ENCODE peak calls at places on chromosome 13, in five cellular contexts. Z is stomach, D is body of pancreas, J is H1, K is left ventricle myocardium inferior. G is an unnamed sample. For H3K36me3, the result is how much of the 10 kb centered on the place peaks cover.

GRCh38 chr13:23922005-23922932 is 25.0 kb upstream of the C1QTNF9B start:
- DNase-seq in D (no peak), J (no peak), K (no peak), Z (no peak), G (no peak)

GRCh38 chr13:86581711-86582110 is 782.5 kb upstream of the SLITRK6 start:
- DNase-seq in K (no peak), J (no peak), D (no peak), Z (no peak), G (no peak)

GRCh38 chr13:79662882-79663281 is 181.9 kb downstream of the NDFIP2 start:
- DNase-seq in J (no peak), Z (no peak), K (peak), D (no peak), G (no peak)

GRCh38 chr13:100275746-100276145 is 186.9 kb downstream of the PCCA start:
- DNase-seq in K (no peak), J (no peak), D (no peak), Z (no peak), G (no peak)

GRCh38 chr13:101258071-101258470 is 158.2 kb downstream of the NALCN start:
- DNase-seq in J (no peak), D (no peak), Z (no peak), K (no peak), G (no peak)

GRCh38 chr13:74771964-74772363 is 637.8 kb upstream of the KLF12 start:
- DNase-seq in Z (no peak), D (no peak), J (no peak), K (no peak), G (no peak)

GRCh38 chr13:26760835-26761582 is 423 bp upstream of the GPR12 start:
- DNase-seq in Z (no peak), D (no peak), K (no peak), J (no peak), G (no peak)

GRCh38 chr13:81051873-81052272 is 710.9 kb upstream of the SPRY2 start:
- DNase-seq in K (no peak), Z (no peak), D (no peak), J (no peak), G (no peak)

DNA sequence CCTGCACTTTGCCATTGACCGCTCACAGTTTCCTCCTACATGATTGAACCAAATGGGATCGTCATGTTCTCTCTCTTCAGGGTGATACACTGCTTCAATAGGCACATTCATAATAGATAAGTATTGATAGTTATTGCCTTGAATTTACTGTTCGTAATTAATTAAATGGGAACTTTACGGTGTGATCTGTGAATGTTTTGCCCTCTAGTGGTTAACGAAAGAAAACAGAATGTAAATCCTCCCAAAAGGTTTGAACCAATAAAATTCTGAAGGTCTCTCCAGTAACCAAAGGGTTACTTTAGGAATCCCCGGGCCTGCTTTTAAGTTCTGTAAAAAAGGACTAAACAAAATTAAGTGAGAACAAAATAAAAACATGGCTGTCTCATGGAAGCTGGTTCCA is 389.3 kb downstream of the DACH1 start:
- DNase-seq in Z (no peak), K (no peak), D (no peak), J (no peak), G (no peak)
- TF ChIP-seq CTCF in Z (no peak), K (peak), D (peak), J (peak), G (no peak)

DNA sequence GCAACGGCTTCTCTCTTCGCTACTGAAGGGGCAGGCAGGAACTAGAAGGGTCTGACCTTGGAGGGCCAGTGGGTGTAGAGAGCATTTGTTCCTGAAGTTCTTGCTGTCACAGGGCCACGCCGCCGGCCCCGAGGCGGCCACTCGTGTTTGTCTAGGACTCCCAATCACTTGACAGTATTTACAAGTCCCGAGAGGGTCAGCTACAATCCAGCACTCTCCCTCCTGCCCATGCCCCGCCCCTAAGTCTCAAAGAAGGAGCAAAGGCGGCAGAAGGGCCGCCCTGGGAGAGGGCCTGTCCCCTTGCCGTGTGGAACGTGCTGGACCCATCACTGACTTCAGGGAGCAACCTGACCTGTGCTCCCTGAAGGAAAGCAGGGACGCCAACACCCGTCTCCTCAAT is 118.5 kb downstream of the STK24 start:
- DNase-seq in K (peak), Z (no peak), D (no peak), J (no peak), G (no peak)
- H3K36me3 ChIP-seq in K (half or more), Z (half or more), D (under half), J (under half), G (half or more)

DNA sequence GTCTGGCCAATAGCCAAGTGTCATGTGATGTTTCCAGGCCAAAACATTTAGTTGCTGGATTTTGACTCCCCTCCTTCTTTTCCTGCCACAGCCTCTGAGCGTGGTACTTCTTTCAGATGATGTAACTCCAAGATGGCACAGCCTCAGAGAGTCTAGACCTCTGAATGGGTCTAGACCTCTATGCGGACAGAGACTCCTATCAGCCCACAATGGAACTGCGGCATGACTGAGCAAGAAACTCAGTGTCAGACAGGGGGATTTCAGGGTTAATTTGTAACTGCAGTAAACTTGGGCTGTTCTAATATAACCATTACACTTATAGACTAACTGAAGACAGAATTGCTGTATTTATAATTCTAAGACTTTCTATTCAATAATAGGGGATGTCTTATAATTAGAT is 42.6 kb upstream of the ZDHHC20 start:
- DNase-seq in D (no peak), K (no peak), J (no peak), Z (no peak), G (no peak)
- TF ChIP-seq CTCF in D (no peak), K (no peak), J (peak), Z (no peak), G (no peak)

DNA sequence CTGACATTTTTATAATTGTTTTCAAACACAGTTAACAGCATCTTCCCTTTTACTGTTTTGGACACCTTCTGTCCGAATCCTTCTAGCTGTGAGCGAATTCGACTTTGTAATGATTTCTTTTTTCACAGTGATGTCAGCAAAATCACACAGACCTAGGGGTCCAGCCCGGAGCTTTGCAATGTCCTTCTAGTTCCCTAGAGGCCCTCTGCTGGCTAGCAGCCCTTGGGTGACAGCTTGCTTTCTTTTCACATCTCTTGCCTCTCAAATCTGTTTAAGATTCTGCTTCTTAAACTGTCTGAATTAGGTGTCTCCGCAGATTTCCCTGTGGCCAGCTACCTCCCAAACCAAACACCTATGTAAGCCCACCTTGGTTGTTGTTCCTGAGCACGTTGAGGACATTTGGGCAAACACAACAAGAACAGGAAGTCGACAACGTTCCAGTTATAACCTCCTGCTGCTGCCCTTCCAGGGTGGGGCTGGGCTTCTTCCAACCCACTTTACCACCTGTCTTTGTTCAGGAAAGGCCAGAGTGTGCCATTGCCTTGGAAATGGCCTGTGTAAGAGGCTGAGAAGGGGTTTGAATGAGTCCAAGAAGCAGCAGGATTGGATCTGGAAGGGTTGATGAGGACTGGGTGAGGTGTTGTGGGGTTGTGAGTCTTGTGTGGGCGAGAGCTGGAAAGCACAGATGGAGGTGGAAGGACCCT is 123.1 kb downstream of the ATP8A2 start:
- DNase-seq in K (no peak), D (no peak), J (no peak), Z (no peak), G (no peak)
- H3K36me3 ChIP-seq in K (under half), D (under half), J (under half), Z (under half), G (under half)

GRCh38 chr13:110646442-110647364 is 31.4 kb downstream of the NAXD start:
- DNase-seq in Z (no peak), K (no peak), D (no peak), J (no peak), G (no peak)

GRCh38 chr13:110643768-110644421 is 28.6 kb downstream of the NAXD start:
- DNase-seq in K (no peak), J (no peak), D (no peak), Z (peak), G (no peak)

GRCh38 chr13:110643324-110643723 is 28.0 kb downstream of the NAXD start:
- DNase-seq in K (no peak), Z (peak), D (peak), J (no peak), G (no peak)

GRCh38 chr13:110645750-110646149 is 30.4 kb downstream of the NAXD start:
- DNase-seq in K (no peak), J (no peak), Z (no peak), D (no peak), G (no peak)

GRCh38 chr13:110644892-110645521 is 29.7 kb downstream of the NAXD start:
- DNase-seq in J (peak), Z (peak), K (peak), D (peak), G (no peak)
- TF ChIP-seq CTCF in J (peak), Z (no peak), K (peak), D (peak), G (no peak)